ENCODE peak calls at places on chromosomes 7 and 10, in six cellular contexts. U, Y, R, N, P and B are unnamed samples.

GRCh38 chr7:104848386-104848990 is 165.5 kb upstream of the KMT2E start:
- DNase-seq in R (no peak), N (peak), U (peak), Y (no peak), P (peak), B (peak)

GRCh38 chr7:54687518-54688212 is 71.3 kb downstream of the SEC61G start:
- DNase-seq in Y (no peak), N (no peak), P (no peak), R (no peak), U (no peak), B (no peak)

GRCh38 chr7:132574281-132574680 is 2.0 kb downstream of the PLXNA4 start:
- DNase-seq in U (no peak), R (no peak), Y (no peak), P (no peak), N (no peak), B (no peak)

GRCh38 chr7:155763721-155764431 is 48.4 kb downstream of the SHH start:
- DNase-seq in R (peak), N (no peak), Y (no peak), P (no peak), U (peak), B (peak)

GRCh38 chr7:13920053-13920697 is 69.3 kb downstream of the ETV1 start:
- DNase-seq in R (peak), N (peak), P (no peak), U (peak), Y (no peak), B (peak)

GRCh38 chr10:75083972-75084833 is 27.3 kb upstream of the SAMD8 start:
- DNase-seq in U (peak), R (no peak), Y (no peak), P (no peak), N (peak), B (peak)

GRCh38 chr10:101828734-101829551 is 10.7 kb upstream of the OGA start:
- DNase-seq in R (no peak), N (no peak), P (no peak), Y (no peak), U (no peak), B (no peak)

GRCh38 chr7:95730493-95731280 is 41.7 kb upstream of the DYNC1I1 start:
- DNase-seq in U (no peak), P (no peak), Y (no peak), R (no peak), N (no peak), B (no peak)

GRCh38 chr10:93541402-93542357 is 24.8 kb upstream of the FFAR4 start:
- DNase-seq in U (peak), R (no peak), P (no peak), N (peak), Y (no peak), B (peak)

GRCh38 chr10:93547522-93547921 is 18.9 kb upstream of the FFAR4 start:
- DNase-seq in R (no peak), P (no peak), Y (no peak), U (no peak), N (no peak), B (no peak)

GRCh38 chr10:93542358-93542791 is 24.1 kb upstream of the FFAR4 start:
- DNase-seq in U (peak), R (no peak), Y (no peak), P (no peak), N (peak), B (peak)
- H3K4me3 ChIP-seq in U (peak), R (peak), Y (peak), P (no peak), N (peak), B (no peak)

DNA sequence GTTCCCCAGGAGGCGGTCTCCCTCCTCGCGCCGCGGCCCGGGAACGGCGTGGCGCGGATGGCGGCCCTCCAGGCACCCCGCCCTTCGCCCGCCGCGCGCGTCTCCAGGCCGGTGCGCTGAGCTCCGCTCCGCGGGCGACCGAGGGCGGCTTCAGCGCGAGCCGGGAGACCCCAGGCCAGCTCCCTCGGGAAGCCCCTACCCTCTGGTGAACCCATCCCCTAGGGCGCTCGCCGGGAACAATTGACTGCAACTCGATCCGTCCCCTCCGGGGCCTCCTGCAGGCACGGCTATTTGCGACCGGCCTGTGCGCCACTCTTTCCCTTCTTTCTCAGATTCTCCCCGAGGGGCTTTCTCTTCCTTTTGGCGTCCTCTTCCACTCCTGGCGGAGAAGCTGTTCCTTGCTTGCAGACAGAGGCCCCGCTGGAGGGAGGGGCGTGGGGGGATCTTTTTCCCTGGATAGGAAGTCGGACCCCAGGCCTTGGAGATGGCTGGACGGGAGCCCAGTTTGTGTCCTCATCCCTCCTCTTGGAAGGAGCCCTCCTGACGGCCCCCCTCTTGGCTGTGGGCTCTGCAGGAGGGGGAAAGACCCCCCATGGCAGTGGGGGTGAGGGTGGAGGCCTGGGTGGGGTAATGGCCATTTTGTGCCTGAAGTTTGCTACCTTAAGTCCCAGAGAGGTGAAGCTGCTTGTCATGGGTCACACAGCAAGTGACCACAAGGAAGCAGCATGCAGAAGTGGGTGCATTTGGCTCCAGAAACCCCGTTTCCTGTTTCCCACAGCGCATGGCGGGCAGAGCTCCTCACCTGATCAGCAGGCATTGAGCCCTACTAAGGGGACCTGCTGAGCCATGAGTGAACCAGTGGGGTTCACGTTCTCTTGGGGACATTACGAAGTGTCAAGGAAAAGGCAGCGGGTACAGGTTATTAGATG is 171.2 kb upstream of the TNRC18 start:
- DNase-seq in Y (no peak), U (peak), N (peak), R (no peak), P (no peak), B (peak)
- TF ChIP-seq CTCF in Y (no peak), U (no peak), N (no peak), R (no peak), P (no peak), B (no peak)

GRCh38 chr7:17487343-17487742 is 188.9 kb downstream of the AHR start:
- DNase-seq in U (no peak), N (no peak), P (no peak), R (no peak), Y (no peak), B (no peak)

GRCh38 chr7:17488829-17489228 is 190.4 kb downstream of the AHR start:
- DNase-seq in P (no peak), R (no peak), N (no peak), U (no peak), Y (no peak), B (no peak)

GRCh38 chr7:17490825-17491224 is 192.4 kb downstream of the AHR start:
- DNase-seq in R (no peak), N (no peak), P (no peak), U (no peak), Y (no peak), B (no peak)

GRCh38 chr7:17492437-17492836 is 194.0 kb downstream of the AHR start:
- DNase-seq in U (no peak), N (no peak), R (no peak), Y (no peak), P (no peak), B (no peak)

DNA sequence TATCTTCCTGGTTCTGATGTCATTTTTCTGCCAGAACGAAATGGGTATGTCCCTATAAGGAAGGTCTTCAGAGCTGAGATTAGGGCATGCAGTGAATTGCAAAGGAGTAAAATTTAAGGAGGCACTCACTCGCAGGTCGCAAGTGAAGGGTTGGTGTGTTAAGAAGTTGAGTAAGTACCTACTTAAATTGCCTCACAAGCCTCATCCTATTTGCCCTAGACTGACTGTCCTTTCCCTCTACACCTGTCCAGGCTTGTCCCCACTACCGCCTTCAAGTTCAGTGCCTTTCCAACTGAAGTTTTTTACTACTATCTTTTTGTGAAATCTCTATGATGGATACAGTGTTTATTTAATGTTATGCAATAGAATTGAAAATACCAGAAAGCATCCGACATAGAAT is 191.5 kb downstream of the AHR start:
- DNase-seq in Y (no peak), U (no peak), N (no peak), P (peak), R (no peak), B (no peak)
- H3K4me3 ChIP-seq in Y (no peak), U (no peak), N (no peak), P (no peak), R (no peak), B (no peak)

DNA sequence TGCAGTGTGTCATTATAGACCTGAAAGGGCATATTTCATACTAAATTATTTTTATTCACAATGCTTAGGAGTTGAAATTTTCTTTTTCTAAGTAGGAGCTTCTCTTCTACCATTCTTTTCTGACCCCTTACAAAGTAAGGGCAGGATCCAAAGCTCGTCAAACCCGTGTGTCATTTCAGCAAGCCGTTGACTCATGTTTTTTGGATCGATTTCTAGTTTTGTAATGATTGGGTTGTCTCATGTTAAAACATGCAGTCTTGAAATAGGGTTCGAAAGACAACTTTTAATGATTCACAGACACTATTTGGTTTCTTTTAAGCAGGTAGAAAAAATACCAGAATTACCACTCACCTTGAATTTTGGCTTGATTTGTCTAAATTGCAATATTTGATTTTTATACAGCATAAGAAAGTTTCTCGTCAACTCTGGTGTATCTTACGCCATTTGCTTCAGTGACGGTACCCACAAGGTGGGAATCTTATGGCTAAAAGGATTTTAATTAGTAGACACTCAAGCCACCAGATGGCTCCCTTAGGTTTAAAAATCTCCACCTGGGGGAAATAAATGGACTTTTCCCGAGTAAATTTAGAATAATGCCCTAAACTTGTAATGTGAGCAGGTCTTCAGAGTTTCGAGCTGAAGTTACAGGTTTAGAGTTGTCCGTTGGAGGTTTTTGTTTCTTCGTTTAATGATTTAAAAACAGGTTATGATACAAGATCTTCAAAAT is 283.4 kb downstream of the CCDC3 start:
- DNase-seq in U (peak), P (no peak), N (no peak), R (no peak), Y (no peak), B (peak)
- TF ChIP-seq CTCF in U (peak), P (no peak), N (no peak), R (no peak), Y (peak), B (peak)